ENCODE peak calls at places on chromosomes 2 and 18, in nine cellular contexts. I is tibial artery; U is cerebellar cortex; V is activated CD4-positive, alpha-beta memory T cell treated with anti-CD3 and anti-CD28 coated beads for 36 hours; R is body of pancreas; Z is AG10803; F is astrocyte of the spinal cord; L is CD8-positive, alpha-beta T cell; M is mucosa of gallbladder. G is an unnamed sample.

GRCh38 chr18:43668866-43669265 is 391.6 kb upstream of the SYT4 start:
- DNase-seq in I (no peak), F (no peak), R (no peak), V (no peak), Z (no peak), U (no peak), L (no peak), M (no peak), G (no peak)

GRCh38 chr2:239324456-239324855 is 76.4 kb downstream of the HDAC4 start:
- DNase-seq in M (no peak), U (no peak), Z (no peak), I (no peak), F (no peak), V (no peak), R (no peak), L (no peak), G (no peak)

GRCh38 chr2:238570391-238570790 is 143.7 kb downstream of the ASB1 start:
- DNase-seq in Z (no peak), U (no peak), R (no peak), M (no peak), I (no peak), L (no peak), V (no peak), F (no peak), G (no peak)

GRCh38 chr18:52572036-52572750 is 232.2 kb downstream of the DCC start:
- DNase-seq in U (no peak), V (no peak), L (no peak), Z (no peak), M (no peak), R (no peak), F (no peak), I (no peak), G (no peak)

GRCh38 chr2:135965756-135966155 is 19.7 kb downstream of the DARS1 start:
- DNase-seq in U (no peak), V (no peak), R (no peak), I (no peak), F (no peak), Z (no peak), L (no peak), M (no peak), G (no peak)

GRCh38 chr18:40832362-40832761 is 1122.7 kb upstream of the PIK3C3 start:
- DNase-seq in I (no peak), Z (no peak), U (no peak), R (no peak), M (no peak), F (peak), V (no peak), L (no peak), G (no peak)

GRCh38 chr2:120017201-120017600 is 4.3 kb downstream of the EPB41L5 start:
- DNase-seq in Z (no peak), L (no peak), R (no peak), I (no peak), V (no peak), M (no peak), F (no peak), U (no peak), G (no peak)

GRCh38 chr2:180705122-180705521 is 275.3 kb upstream of the UBE2E3 start:
- DNase-seq in F (peak), U (no peak), L (no peak), I (no peak), Z (peak), M (no peak), R (no peak), V (no peak), G (no peak)

GRCh38 chr2:84956334-84957297 is 14.3 kb upstream of the KCMF1 start:
- DNase-seq in L (no peak), M (no peak), U (no peak), V (no peak), I (no peak), F (no peak), R (no peak), Z (no peak), G (no peak)

GRCh38 chr2:147989809-147990403 is 30.6 kb downstream of the ORC4 start:
- DNase-seq in V (no peak), I (no peak), F (peak), U (peak), M (no peak), R (no peak), L (no peak), Z (peak), G (peak)

GRCh38 chr2:176455865-176456291 is 186.6 kb downstream of the MTX2 start:
- DNase-seq in I (no peak), U (no peak), Z (peak), M (peak), L (no peak), R (peak), V (no peak), F (no peak), G (no peak)

GRCh38 chr2:113164234-113164929 is 9.4 kb upstream of the PSD4 start:
- DNase-seq in U (no peak), Z (no peak), M (no peak), R (no peak), F (no peak), L (no peak), I (no peak), V (no peak), G (no peak)

GRCh38 chr18:5693637-5694175 is 149.9 kb upstream of the EPB41L3 start:
- DNase-seq in U (peak), I (no peak), M (no peak), R (no peak), L (no peak), Z (peak), V (no peak), F (no peak), G (no peak)

GRCh38 chr2:19035238-19035637 is 323.2 kb downstream of the OSR1 start:
- DNase-seq in M (peak), U (no peak), R (peak), F (peak), L (no peak), Z (peak), V (no peak), I (peak), G (no peak)

GRCh38 chr2:68819556-68819955 is 51.6 kb downstream of the BMP10 start:
- DNase-seq in V (no peak), I (no peak), F (no peak), L (no peak), U (no peak), M (no peak), R (no peak), Z (no peak), G (no peak)

GRCh38 chr18:79878741-79879358 is 72.6 kb downstream of the SLC66A2 start:
- DNase-seq in U (no peak), Z (no peak), I (no peak), R (no peak), V (peak), M (no peak), L (peak), F (no peak), G (no peak)

GRCh38 chr2:226118471-226119429 is 680.9 kb downstream of the IRS1 start:
- DNase-seq in L (no peak), F (peak), I (peak), U (no peak), V (no peak), Z (peak), R (no peak), M (no peak), G (no peak)

GRCh38 chr2:70906439-70907018 is 29.2 kb upstream of the ATP6V1B1 start:
- DNase-seq in M (peak), U (no peak), I (no peak), V (no peak), Z (no peak), F (no peak), L (no peak), R (no peak), G (no peak)

GRCh38 chr2:55365303-55365702 is 54.4 kb downstream of the CCDC88A start:
- DNase-seq in F (peak), I (no peak), U (no peak), R (no peak), Z (no peak), M (no peak), L (no peak), V (no peak), G (no peak)

GRCh38 chr2:150618215-150618905 is 130.9 kb upstream of the RND3 start:
- DNase-seq in V (no peak), M (no peak), I (no peak), L (no peak), F (no peak), U (no peak), R (no peak), Z (no peak), G (no peak)

GRCh38 chr2:231687133-231687852 is 21.0 kb upstream of the PTMA start:
- DNase-seq in I (no peak), V (peak), U (peak), M (peak), Z (no peak), L (peak), F (peak), R (peak), G (no peak)

GRCh38 chr2:238467772-238468171 is 41.0 kb downstream of the ASB1 start:
- DNase-seq in I (no peak), V (no peak), R (no peak), M (no peak), F (no peak), Z (no peak), L (no peak), U (no peak), G (no peak)

GRCh38 chr18:5285326-5285725 is 10.2 kb downstream of the ZBTB14 start:
- DNase-seq in F (no peak), L (no peak), V (no peak), I (no peak), R (peak), U (no peak), Z (no peak), M (no peak), G (no peak)

GRCh38 chr2:239142806-239143205 is 258.0 kb downstream of the HDAC4 start:
- DNase-seq in F (no peak), L (no peak), U (no peak), V (peak), I (no peak), Z (no peak), R (no peak), M (no peak), G (no peak)

GRCh38 chr2:10532631-10533101 is 84.5 kb upstream of the ODC1 start:
- DNase-seq in U (no peak), Z (no peak), R (no peak), M (no peak), L (no peak), V (no peak), I (no peak), F (no peak), G (no peak)

GRCh38 chr2:166468124-166469024 is 25.7 kb downstream of the SCN7A start:
- DNase-seq in I (no peak), L (no peak), U (no peak), R (no peak), M (no peak), V (no peak), F (no peak), Z (peak), G (no peak)

GRCh38 chr2:108612514-108613183 is 78.4 kb downstream of the LIMS1 start:
- DNase-seq in V (peak), F (no peak), R (no peak), M (no peak), U (no peak), I (no peak), Z (no peak), L (peak), G (no peak)

GRCh38 chr2:47402555-47402804 is 476 bp upstream of the MSH2 start:
- DNase-seq in F (no peak), M (no peak), V (no peak), Z (peak), U (no peak), R (no peak), L (no peak), I (no peak), G (no peak)

GRCh38 chr2:144389151-144389929 is 130.6 kb downstream of the ZEB2 start:
- DNase-seq in Z (no peak), R (peak), I (no peak), V (no peak), F (no peak), L (no peak), M (no peak), U (no peak), G (no peak)

GRCh38 chr2:110994250-110994961 is 126.3 kb upstream of the BCL2L11 start:
- DNase-seq in U (no peak), F (no peak), R (no peak), Z (peak), I (no peak), V (no peak), L (no peak), M (no peak), G (no peak)

GRCh38 chr2:235168174-235168979 is 216.6 kb downstream of the SH3BP4 start:
- DNase-seq in M (no peak), Z (no peak), L (no peak), R (no peak), F (no peak), U (no peak), V (no peak), I (no peak), G (no peak)

GRCh38 chr2:167183916-167184315 is 295.6 kb downstream of the XIRP2 start:
- DNase-seq in R (no peak), V (no peak), L (no peak), Z (no peak), I (no peak), U (peak), F (no peak), M (no peak), G (peak)

GRCh38 chr2:27671235-27671634 is 7.5 kb downstream of the SLC4A1AP start:
- DNase-seq in V (no peak), F (no peak), L (no peak), U (no peak), M (no peak), R (no peak), Z (no peak), I (no peak), G (no peak)

GRCh38 chr18:31156831-31157763 is 5.6 kb downstream of the DSC1 start:
- DNase-seq in I (no peak), V (no peak), R (no peak), Z (no peak), M (no peak), U (no peak), F (no peak), L (no peak), G (no peak)

GRCh38 chr2:238894226-238894949 is 46.5 kb downstream of the TWIST2 start:
- DNase-seq in I (no peak), R (no peak), U (no peak), V (no peak), F (no peak), Z (no peak), L (no peak), M (no peak), G (no peak)

GRCh38 chr2:85935746-85936208 is 47.0 kb upstream of the ST3GAL5 start:
- DNase-seq in I (no peak), R (no peak), V (no peak), F (peak), M (no peak), Z (peak), L (no peak), U (peak), G (peak)

GRCh38 chr2:208466133-208466919 is 59.7 kb downstream of the PTH2R start:
- DNase-seq in I (no peak), M (no peak), F (peak), V (peak), R (peak), U (peak), Z (peak), L (no peak), G (peak)

G was measured in NCI-H446 treated with DMSO at 0.1 percent for 48 hours.